ENCODE peak calls at places on chromosomes 12 and 14, in seven cellular contexts. V, X, R, A, K, G and J are unnamed samples.

GRCh38 chr12:85310456-85311076 is 30.5 kb downstream of the ALX1 start:
- DNase-seq in V (no peak), X (no peak), R (peak), A (no peak), K (no peak), G (peak), J (no peak)

GRCh38 chr14:89186850-89187376 is 230.1 kb downstream of the FOXN3 start:
- DNase-seq in V (no peak), X (no peak), R (no peak), A (peak), K (peak), G (peak), J (no peak)

GRCh38 chr14:103550451-103551337 is 11.8 kb downstream of the BAG5 start:
- DNase-seq in V (no peak), X (peak), R (no peak), A (peak), K (peak), G (peak), J (no peak)

GRCh38 chr14:52951730-52952481 is 1.1 kb upstream of the FERMT2 start:
- DNase-seq in V (peak), X (no peak), R (peak), A (no peak), K (no peak), G (peak), J (peak)

GRCh38 chr12:6612652-6613014 is 5.5 kb upstream of the CHD4 start:
- DNase-seq in V (no peak), X (no peak), R (no peak), A (no peak), K (no peak), G (peak), J (no peak)

GRCh38 chr12:54173066-54173726 is 15.6 kb downstream of the SMUG1 start:
- DNase-seq in V (peak), X (peak), R (peak), A (peak), K (peak), G (peak), J (peak)

GRCh38 chr14:96894966-96895365 is 97.8 kb downstream of the VRK1 start:
- DNase-seq in V (no peak), X (no peak), R (no peak), A (no peak), K (no peak), G (no peak), J (no peak)

GRCh38 chr14:91094772-91095171 is 19.1 kb upstream of the DGLUCY start:
- DNase-seq in V (no peak), X (no peak), R (no peak), A (no peak), K (no peak), G (no peak), J (no peak)

GRCh38 chr12:121719926-121720414 is 7.4 kb downstream of the TMEM120B start:
- DNase-seq in V (no peak), X (no peak), R (no peak), A (no peak), K (no peak), G (peak), J (no peak)

GRCh38 chr14:24307575-24308341 is at the start of gene CIDEB:
- DNase-seq in V (peak), X (peak), R (peak), A (no peak), K (peak), G (peak), J (no peak)

GRCh38 chr14:24673534-24674203 is 39.7 kb upstream of the GZMB start:
- DNase-seq in V (no peak), X (no peak), R (no peak), A (no peak), K (no peak), G (no peak), J (no peak)

GRCh38 chr12:9851927-9852326 is 17.2 kb downstream of the CLEC2B start:
- DNase-seq in V (no peak), X (no peak), R (no peak), A (no peak), K (no peak), G (peak), J (no peak)

GRCh38 chr14:98477935-98478334 is 794.1 kb downstream of the BCL11B start:
- DNase-seq in V (no peak), X (no peak), R (no peak), A (no peak), K (no peak), G (no peak), J (no peak)